ENCODE peak calls at places on chromosomes 12 and 14, in seven cellular contexts. C is NCI-H1092, J is OCI-M1, S is AG09309, B is hypothalamus, M is IMR-90, W is NCI-H524. F is an unnamed sample.
A peak's percentile ranks its signal among the peaks of the same experiment; 100 is the strongest.

GRCh38 chr14:79961197-79961596 is 250.1 kb downstream of the DIO2 start:
- DNase-seq in C (no peak), J (no peak), S (no peak), B (no peak), M (no peak), W (no peak), F (no peak)

GRCh38 chr14:79585845-79586244 is 625.5 kb downstream of the DIO2 start:
- DNase-seq in C (no peak), J (no peak), S (no peak), B (no peak), M (peak; percentile 55), W (no peak), F (no peak)

GRCh38 chr14:73221945-73222344 is 15.4 kb upstream of the PAPLN start:
- DNase-seq in C (no peak), J (no peak), S (no peak), B (no peak), M (peak; percentile 59), W (no peak), F (no peak)

GRCh38 chr12:15688838-15689237 is 100.3 kb downstream of the EPS8 start:
- DNase-seq in C (no peak), J (peak; percentile 45), S (no peak), B (peak; percentile 77), M (no peak), W (no peak), F (peak; percentile 2)

GRCh38 chr12:6820171-6820570 is 1.4 kb upstream of the GPR162 start:
- DNase-seq in C (no peak), J (no peak), S (no peak), B (no peak), M (no peak), W (no peak), F (no peak)

GRCh38 chr12:27344246-27344645 is 11.6 kb downstream of the BMAL2 start:
- DNase-seq in C (no peak), J (no peak), S (no peak), B (no peak), M (no peak), W (peak; percentile 59), F (no peak)

GRCh38 chr14:26394114-26394855 is 203.5 kb downstream of the NOVA1 start:
- DNase-seq in C (peak; percentile 69), J (peak; percentile 0), S (no peak), B (peak; percentile 50), M (peak; percentile 12), W (peak; percentile 54), F (no peak)

GRCh38 chr14:77148510-77149231 is 7.1 kb upstream of the ZDHHC22 start:
- DNase-seq in C (peak; percentile 10), J (peak; percentile 30), S (no peak), B (no peak), M (no peak), W (peak; percentile 60), F (no peak)

GRCh38 chr12:65171870-65172269 is 2.5 kb downstream of the LEMD3 start:
- DNase-seq in C (no peak), J (peak; percentile 52), S (no peak), B (no peak), M (no peak), W (no peak), F (no peak)